ENCODE peak calls at places on chromosomes 13 and 19, in nine cellular contexts. Y, G, L, D, J, Q, S, A and N are unnamed samples. For H3K4me1, the result is how much of the 10 kb centered on the place peaks cover.

GRCh38 chr19:58562126-58563033 is 4.0 kb upstream of the UBE2M start:
- DNase-seq in Y (no peak), G (peak), L (no peak), D (no peak), J (no peak), Q (peak), S (no peak), A (peak), N (peak)

GRCh38 chr19:1131718-1132552 is 28.1 kb downstream of the GPX4 start:
- DNase-seq in Y (peak), G (peak), L (peak), D (peak), J (peak), Q (peak), S (peak), A (peak), N (peak)

GRCh38 chr13:30123575-30123974 is 183.8 kb downstream of the KATNAL1 start:
- DNase-seq in Y (no peak), G (no peak), L (no peak), D (no peak), J (no peak), Q (no peak), S (no peak), A (no peak), N (no peak)

GRCh38 chr13:95343944-95344343 is 42.7 kb upstream of the ABCC4 start:
- DNase-seq in Y (no peak), G (no peak), L (no peak), D (no peak), J (no peak), Q (no peak), S (no peak), A (no peak), N (no peak)

GRCh38 chr13:26867451-26868067 is 107.0 kb upstream of the GPR12 start:
- DNase-seq in Y (peak), G (no peak), L (peak), D (no peak), J (no peak), Q (peak), S (no peak), A (peak), N (peak)

GRCh38 chr19:34253711-34254551 is 423 bp upstream of the GARRE1 start:
- DNase-seq in Y (no peak), G (no peak), L (peak), D (peak), J (no peak), Q (peak), S (no peak), A (no peak), N (no peak)

GRCh38 chr19:10289836-10290438 is at the start of gene ICAM5:
- DNase-seq in Y (peak), G (no peak), L (no peak), D (peak), J (no peak), Q (peak), S (no peak), A (no peak), N (no peak)

GRCh38 chr19:10226376-10227214 is 4.5 kb downstream of the S1PR2 start:
- DNase-seq in Y (no peak), G (no peak), L (no peak), D (peak), J (no peak), Q (no peak), S (no peak), A (peak), N (no peak)

GRCh38 chr13:32537580-32538233 is 888 bp downstream of the N4BP2L2 start:
- DNase-seq in Y (peak), G (peak), L (peak), D (peak), J (no peak), Q (peak), S (no peak), A (no peak), N (peak)

GRCh38 chr19:39270091-39270871 is 2.1 kb downstream of the IFNL2 start:
- DNase-seq in Y (peak), G (no peak), L (no peak), D (no peak), J (no peak), Q (no peak), S (no peak), A (no peak), N (no peak)

GRCh38 chr13:31920301-31920818 is 111.2 kb upstream of the FRY start:
- DNase-seq in Y (no peak), G (no peak), L (no peak), D (no peak), J (no peak), Q (no peak), S (no peak), A (no peak), N (no peak)

GRCh38 chr13:110528371-110528770 is 33.2 kb downstream of the RAB20 start:
- DNase-seq in Y (no peak), G (no peak), L (no peak), D (no peak), J (no peak), Q (no peak), S (no peak), A (no peak), N (no peak)

GRCh38 chr13:110530839-110531499 is 30.6 kb downstream of the RAB20 start:
- DNase-seq in Y (no peak), G (no peak), L (no peak), D (no peak), J (no peak), Q (no peak), S (no peak), A (no peak), N (no peak)

GRCh38 chr13:110529522-110530311 is 31.8 kb downstream of the RAB20 start:
- DNase-seq in Y (no peak), G (no peak), L (no peak), D (no peak), J (no peak), Q (no peak), S (no peak), A (no peak), N (no peak)

GRCh38 chr13:110531671-110532083 is 29.8 kb downstream of the RAB20 start:
- DNase-seq in Y (no peak), G (no peak), L (no peak), D (no peak), J (no peak), Q (no peak), S (no peak), A (no peak), N (no peak)

DNA sequence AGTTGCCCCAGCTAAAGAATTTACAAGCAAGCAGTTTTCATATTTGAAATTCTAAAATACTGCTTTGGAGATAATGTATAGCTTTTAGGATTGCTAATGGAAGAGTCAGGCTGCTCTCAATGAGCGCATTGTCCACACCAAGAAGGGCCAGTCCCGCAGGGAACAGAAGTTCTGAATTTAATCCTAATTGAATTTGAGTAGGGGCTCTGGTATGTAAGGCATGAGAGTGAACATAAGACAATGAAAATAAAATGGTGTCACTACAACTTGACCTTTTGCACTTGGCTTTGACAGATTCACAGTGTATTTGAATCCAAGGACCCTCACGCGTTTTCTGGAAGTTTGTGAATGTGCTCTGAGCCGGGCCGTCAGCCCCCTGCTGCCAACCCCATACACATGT is 32.6 kb downstream of the RAB20 start:
- DNase-seq in Y (no peak), G (no peak), L (peak), D (no peak), J (no peak), Q (no peak), S (no peak), A (no peak), N (no peak)
- H3K4me1 ChIP-seq in Y (under half), G (under half), L (under half), D (half or more), J (under half), Q (under half), S (under half), A (under half), N (under half)

GRCh38 chr13:110121312-110122083 is 185.5 kb downstream of the COL4A1 start:
- DNase-seq in Y (no peak), G (no peak), L (no peak), D (no peak), J (no peak), Q (no peak), S (peak), A (no peak), N (no peak)
- H3K4me1 ChIP-seq in Y (under half), G (under half), L (under half), D (under half), J (under half), Q (under half), S (under half), A (under half), N (under half)

GRCh38 chr19:54420383-54421168 is 5.3 kb downstream of the TTYH1 start:
- DNase-seq in Y (peak), G (no peak), L (peak), D (no peak), J (no peak), Q (peak), S (no peak), A (no peak), N (no peak)
- H3K4me1 ChIP-seq in Y (under half), G (under half), L (under half), D (under half), J (under half), Q (under half), S (under half), A (under half), N (under half)

GRCh38 chr19:2547721-2548120 is 71.8 kb downstream of the GADD45B start:
- DNase-seq in Y (no peak), G (no peak), L (no peak), D (no peak), J (no peak), Q (no peak), S (no peak), A (no peak), N (no peak)
- H3K4me1 ChIP-seq in Y (under half), G (under half), L (under half), D (half or more), J (under half), Q (under half), S (under half), A (under half), N (under half)

GRCh38 chr13:99959127-99959529 is 12.4 kb downstream of the ZIC5 start:
- DNase-seq in Y (no peak), G (no peak), L (no peak), D (no peak), J (no peak), Q (peak), S (no peak), A (no peak), N (no peak)
- H3K4me1 ChIP-seq in Y (under half), G (under half), L (under half), D (under half), J (under half), Q (half or more), S (under half), A (under half), N (under half)